ENCODE peak calls at places on chromosomes 6 and 20, in eight cellular contexts. Z, D, A, Q, G, F, Y and C are unnamed samples. For H3K4me1, the result is how much of the 10 kb centered on the place peaks cover.

GRCh38 chr20:41978246-41978790 is 360.1 kb upstream of the CHD6 start:
- DNase-seq in Z (no peak), D (no peak), A (no peak), Q (no peak), G (no peak), F (no peak), Y (no peak), C (no peak)

GRCh38 chr20:38208523-38208922 is 43.5 kb upstream of the TGM2 start:
- DNase-seq in Z (no peak), D (no peak), A (no peak), Q (no peak), G (no peak), F (no peak), Y (no peak), C (no peak)

GRCh38 chr6:97151611-97152010 is 131.4 kb downstream of the MMS22L start:
- DNase-seq in Z (no peak), D (no peak), A (no peak), Q (no peak), G (no peak), F (no peak), Y (no peak), C (no peak)

GRCh38 chr6:141394565-141395051 is 738.1 kb upstream of the GJE1 start:
- DNase-seq in Z (no peak), D (no peak), A (peak), Q (no peak), G (no peak), F (no peak), Y (no peak), C (no peak)

GRCh38 chr6:24910850-24911712 is 24.7 kb downstream of the RIPOR2 start:
- DNase-seq in Z (peak), D (peak), A (peak), Q (peak), G (peak), F (peak), Y (no peak), C (no peak)

GRCh38 chr6:15444081-15444731 is 198.3 kb downstream of the JARID2 start:
- DNase-seq in Z (no peak), D (no peak), A (no peak), Q (no peak), G (no peak), F (no peak), Y (no peak), C (no peak)

GRCh38 chr6:63904844-63905243 is 269.2 kb downstream of the PHF3 start:
- DNase-seq in Z (no peak), D (no peak), A (no peak), Q (no peak), G (no peak), F (peak), Y (no peak), C (no peak)

GRCh38 chr20:25223179-25223661 is 24.7 kb upstream of the PYGB start:
- DNase-seq in Z (peak), D (no peak), A (peak), Q (peak), G (no peak), F (peak), Y (no peak), C (no peak)

GRCh38 chr6:132893772-132894490 is 79.6 kb downstream of the RPS12 start:
- DNase-seq in Z (no peak), D (no peak), A (no peak), Q (no peak), G (no peak), F (no peak), Y (no peak), C (no peak)

GRCh38 chr6:97059473-97059872 is 134.9 kb downstream of the KLHL32 start:
- DNase-seq in Z (no peak), D (no peak), A (no peak), Q (no peak), G (no peak), F (peak), Y (no peak), C (no peak)

GRCh38 chr6:36955136-36955535 is 598 bp downstream of the PI16 start:
- DNase-seq in Z (no peak), D (no peak), A (no peak), Q (peak), G (no peak), F (no peak), Y (no peak), C (peak)

GRCh38 chr6:125779924-125780539 is 10.7 kb upstream of the NCOA7 start:
- DNase-seq in Z (peak), D (peak), A (peak), Q (peak), G (peak), F (peak), Y (peak), C (peak)

GRCh38 chr6:44073612-44074382 is 53.5 kb downstream of the MRPL14 start:
- DNase-seq in Z (peak), D (no peak), A (no peak), Q (no peak), G (no peak), F (no peak), Y (peak), C (no peak)

GRCh38 chr20:1720845-1721475 is 63.4 kb upstream of the SIRPG start:
- DNase-seq in Z (no peak), D (no peak), A (no peak), Q (no peak), G (no peak), F (no peak), Y (no peak), C (no peak)
- H3K27ac ChIP-seq in Z (no peak), D (no peak), A (no peak), Q (no peak), G (no peak), F (no peak), Y (no peak), C (no peak)

GRCh38 chr6:108582618-108583017 is 21.9 kb downstream of the FOXO3 start:
- DNase-seq in Z (no peak), D (no peak), A (no peak), Q (no peak), G (no peak), F (no peak), Y (no peak), C (no peak)
- H3K4me1 ChIP-seq in Z (under half), D (half or more), A (half or more), Q (half or more), G (under half), F (under half), Y (under half), C (half or more)

DNA sequence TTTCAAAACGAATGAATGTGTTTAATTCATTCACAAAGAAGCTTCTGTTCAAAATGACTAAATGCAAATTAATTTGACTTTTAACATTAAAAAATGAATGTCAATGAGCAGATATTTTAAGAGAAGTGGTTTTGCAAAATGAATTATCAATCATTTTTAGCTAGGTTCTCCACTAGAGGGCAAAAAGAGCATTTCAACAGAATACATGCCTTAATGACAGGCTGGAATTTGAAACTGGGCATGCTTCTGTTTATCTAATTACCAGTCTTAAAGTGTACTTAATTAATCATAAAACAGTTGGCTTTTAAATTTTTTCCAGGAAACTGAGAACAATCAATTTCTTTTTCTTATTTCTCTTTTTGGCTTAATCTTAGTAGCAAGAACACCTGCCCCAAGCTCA is 63.8 kb upstream of the TINAG start:
- DNase-seq in Z (no peak), D (no peak), A (no peak), Q (no peak), G (no peak), F (peak), Y (no peak), C (no peak)
- TF ChIP-seq CTCF in Z (peak), D (peak), A (peak), Q (peak), G (no peak), F (peak), Y (peak), C (peak)

DNA sequence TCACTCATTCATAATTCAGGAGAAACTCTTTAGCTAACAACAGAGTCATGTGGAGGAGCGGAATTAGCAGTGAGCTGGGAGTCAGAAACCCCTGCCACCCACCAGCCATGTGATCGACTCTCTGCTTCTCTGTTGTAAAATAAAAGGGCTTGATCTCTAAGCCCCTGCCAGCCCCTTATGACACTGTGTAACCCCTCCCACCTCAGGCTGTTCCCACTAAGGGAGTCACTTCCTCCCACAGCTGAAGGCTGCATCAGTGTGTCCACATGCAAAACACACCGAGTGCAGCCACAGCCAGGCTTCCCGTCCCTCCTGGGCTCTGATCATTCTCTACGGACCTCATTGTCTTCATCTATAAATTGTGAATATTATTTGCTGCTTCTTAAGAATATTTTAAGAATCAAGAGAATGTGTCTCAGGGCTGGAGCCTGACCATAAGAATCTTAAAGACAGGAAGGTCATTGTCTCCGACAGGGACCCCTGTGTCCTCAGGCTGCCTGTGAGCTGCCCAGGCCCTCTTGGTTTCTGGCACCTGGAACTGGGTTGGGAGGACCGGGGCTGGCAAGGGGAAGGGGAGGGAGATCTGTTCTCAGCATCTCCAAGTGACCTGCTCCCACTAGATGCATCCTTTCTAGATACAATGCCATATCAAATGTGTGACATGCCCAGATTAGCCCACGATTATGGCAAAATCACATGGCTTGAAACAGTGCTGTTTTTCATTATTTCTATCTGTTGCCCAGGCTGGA is 110.7 kb downstream of the SCML4 start:
- DNase-seq in Z (no peak), D (no peak), A (no peak), Q (no peak), G (no peak), F (no peak), Y (no peak), C (no peak)
- H3K27ac ChIP-seq in Z (no peak), D (no peak), A (no peak), Q (no peak), G (no peak), F (peak), Y (no peak), C (no peak)

GRCh38 chr6:52566201-52566600 is 10.7 kb downstream of the TRAM2 start:
- DNase-seq in Z (no peak), D (no peak), A (no peak), Q (no peak), G (no peak), F (no peak), Y (no peak), C (no peak)
- H3K4me1 ChIP-seq in Z (under half), D (half or more), A (under half), Q (under half), G (under half), F (under half), Y (under half), C (half or more)

DNA sequence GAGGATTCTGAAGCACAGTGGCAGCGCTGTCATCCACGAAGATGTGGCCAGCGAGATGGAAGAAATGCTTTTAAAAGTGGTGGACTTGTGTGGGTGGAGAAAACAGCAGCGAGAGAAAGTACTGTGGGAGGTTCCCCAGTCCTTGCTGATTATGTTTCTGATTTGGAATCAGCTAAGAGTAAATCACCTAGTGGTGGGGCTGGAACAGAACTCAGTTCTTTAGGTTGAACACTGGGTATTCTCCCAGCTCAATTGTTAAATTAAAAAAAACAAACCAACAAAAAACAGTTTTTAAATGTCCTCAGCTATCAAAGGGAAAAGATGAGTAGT is 515 bp upstream of the ZNF322 start:
- DNase-seq in Z (no peak), D (no peak), A (no peak), Q (no peak), G (no peak), F (no peak), Y (no peak), C (no peak)
- TF ChIP-seq CTCF in Z (peak), D (no peak), A (no peak), Q (peak), G (no peak), F (peak), Y (peak), C (no peak)

GRCh38 chr6:5155901-5156300 is 70.8 kb downstream of the PPP1R3G start:
- DNase-seq in Z (no peak), D (no peak), A (no peak), Q (no peak), G (no peak), F (no peak), Y (no peak), C (no peak)
- H3K27ac ChIP-seq in Z (no peak), D (no peak), A (no peak), Q (no peak), G (no peak), F (no peak), Y (no peak), C (no peak)

GRCh38 chr6:3838992-3839867 is 9.9 kb upstream of the FAM50B start:
- DNase-seq in Z (no peak), D (no peak), A (no peak), Q (no peak), G (no peak), F (no peak), Y (no peak), C (no peak)
- H3K4me1 ChIP-seq in Z (under half), D (under half), A (under half), Q (under half), G (under half), F (under half), Y (under half), C (under half)

DNA sequence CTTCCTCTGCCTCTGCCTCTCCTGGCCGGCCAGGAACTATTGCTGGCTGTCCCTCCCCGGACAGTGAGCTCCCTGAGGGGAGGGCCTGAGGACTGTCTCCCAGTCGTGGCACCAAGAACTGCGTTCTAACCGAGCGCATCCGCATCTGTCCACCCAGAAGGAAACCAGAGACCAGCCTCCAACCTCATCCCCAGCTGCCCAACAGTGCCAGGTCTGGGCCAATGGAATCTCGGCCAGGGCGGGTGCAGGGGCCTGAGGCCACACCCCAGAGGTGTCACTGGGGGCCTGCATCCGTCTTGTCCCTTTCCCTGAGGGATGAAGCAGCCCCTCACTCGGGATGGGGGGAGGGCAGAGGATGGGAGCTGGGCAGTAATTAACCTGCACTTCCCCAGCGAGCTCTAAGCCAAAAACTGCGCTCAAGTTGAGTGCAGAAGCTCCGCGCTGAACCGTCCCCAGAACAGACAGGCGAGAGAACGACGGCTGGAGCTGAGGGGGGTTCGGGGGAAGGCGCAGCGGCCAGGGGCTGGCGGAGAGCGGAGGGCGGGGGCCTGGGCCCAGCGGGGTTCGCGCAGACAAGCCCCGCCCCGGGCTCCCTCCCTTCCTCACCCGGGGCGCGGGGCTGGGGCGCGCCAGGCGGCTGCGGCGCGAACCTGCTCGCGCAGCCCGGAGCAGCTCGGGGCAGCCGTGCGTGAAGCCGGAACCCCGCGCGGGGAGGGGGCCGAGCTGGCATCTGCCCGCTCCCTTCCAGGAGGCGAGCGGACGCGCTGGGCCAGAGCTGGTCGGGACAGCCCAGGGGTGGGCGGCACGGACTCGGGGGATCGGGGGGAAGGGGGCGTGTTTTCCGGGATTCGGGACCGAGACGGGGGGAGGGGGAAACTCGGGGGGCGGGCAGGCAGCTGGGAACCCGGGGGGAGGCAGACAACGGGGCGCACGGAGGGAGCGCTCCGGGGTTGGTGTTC is 1.4 kb downstream of the TFEB start:
- DNase-seq in Z (peak), D (peak), A (peak), Q (peak), G (peak), F (peak), Y (peak), C (peak)
- TF ChIP-seq CTCF in Z (no peak), D (no peak), A (no peak), Q (peak), G (no peak), F (no peak), Y (no peak), C (no peak)

GRCh38 chr6:20203561-20204528 is 8.4 kb downstream of the MBOAT1 start:
- DNase-seq in Z (no peak), D (no peak), A (no peak), Q (no peak), G (no peak), F (no peak), Y (peak), C (no peak)
- H3K27ac ChIP-seq in Z (no peak), D (peak), A (no peak), Q (peak), G (peak), F (peak), Y (no peak), C (peak)